ENCODE peak calls at places on chromosomes 12 and 14, in seven cellular contexts. K is transverse colon, V is HL-60, M is left ventricle myocardium inferior, A is HFFc6, I is ovary, H is H1. U is an unnamed sample.

GRCh38 chr12:57552692-57553321 is 3.0 kb downstream of the KIF5A start:
- DNase-seq in I (no peak), H (no peak), K (no peak), V (no peak), A (peak), M (no peak), U (no peak)

GRCh38 chr12:69039881-69040280 is 106.9 kb upstream of the CPM start:
- DNase-seq in A (no peak), V (peak), K (no peak), H (no peak), I (no peak), M (no peak), U (no peak)

GRCh38 chr12:53424626-53425514 is 1.2 kb downstream of the AMHR2 start:
- DNase-seq in A (no peak), M (no peak), H (no peak), K (no peak), I (peak), V (no peak), U (no peak)

GRCh38 chr12:83389237-83389996 is 702.7 kb downstream of the TMTC2 start:
- DNase-seq in I (no peak), M (no peak), A (no peak), V (peak), H (peak), K (peak), U (peak)

GRCh38 chr12:27309293-27309994 is 23.2 kb upstream of the BMAL2 start:
- DNase-seq in K (no peak), I (no peak), M (no peak), H (no peak), A (no peak), V (no peak), U (no peak)

GRCh38 chr12:114355389-114356088 is 50.4 kb downstream of the TBX5 start:
- DNase-seq in A (no peak), K (no peak), V (peak), M (peak), H (no peak), I (no peak), U (no peak)

GRCh38 chr12:2318286-2318685 is 265.5 kb downstream of the CACNA1C start:
- DNase-seq in V (no peak), A (no peak), H (no peak), I (no peak), K (no peak), M (no peak), U (no peak)

GRCh38 chr14:52895000-52895399 is 55.9 kb downstream of the FERMT2 start:
- DNase-seq in V (no peak), K (no peak), H (no peak), A (peak), I (no peak), M (no peak), U (no peak)

GRCh38 chr12:54583726-54584125 is 4.7 kb downstream of the PPP1R1A start:
- DNase-seq in K (no peak), H (no peak), V (no peak), I (no peak), A (no peak), M (no peak), U (no peak)

GRCh38 chr14:35826952-35827416 is 846 bp downstream of the BRMS1L start:
- DNase-seq in M (no peak), H (no peak), A (no peak), V (no peak), K (no peak), I (no peak), U (no peak)

GRCh38 chr12:78403136-78403535 is 461.4 kb upstream of the SYT1 start:
- DNase-seq in M (no peak), K (no peak), V (no peak), H (no peak), I (no peak), A (peak), U (no peak)

GRCh38 chr12:104181313-104181712 is 34.3 kb upstream of the TXNRD1 start:
- DNase-seq in A (peak), I (no peak), M (no peak), H (no peak), V (no peak), K (no peak), U (no peak)

GRCh38 chr12:74538491-74539258 is 1.0 kb downstream of the ATXN7L3B start:
- DNase-seq in V (peak), A (no peak), K (no peak), M (no peak), H (no peak), I (no peak), U (no peak)
- TF ChIP-seq CTCF in V (no peak), A (no peak), K (no peak), M (no peak), H (no peak), I (no peak), U (no peak)

GRCh38 chr12:108199111-108199510 is 70.0 kb downstream of the WSCD2 start:
- DNase-seq in M (no peak), H (no peak), V (no peak), A (no peak), K (no peak), I (no peak), U (no peak)

GRCh38 chr12:108194585-108194984 is 65.5 kb downstream of the WSCD2 start:
- DNase-seq in A (no peak), H (no peak), I (no peak), M (no peak), K (no peak), V (no peak), U (no peak)

GRCh38 chr12:108196319-108196718 is 67.2 kb downstream of the WSCD2 start:
- DNase-seq in I (no peak), A (no peak), M (no peak), H (no peak), V (no peak), K (no peak), U (no peak)

GRCh38 chr12:108198043-108198442 is 69.0 kb downstream of the WSCD2 start:
- DNase-seq in M (no peak), I (no peak), V (no peak), H (no peak), A (no peak), K (no peak), U (no peak)

GRCh38 chr12:108196921-108197320 is 67.8 kb downstream of the WSCD2 start:
- DNase-seq in H (no peak), I (no peak), K (no peak), V (no peak), M (no peak), A (no peak), U (no peak)
- TF ChIP-seq CTCF in H (no peak), I (no peak), K (no peak), V (no peak), M (no peak), A (no peak), U (no peak)

DNA sequence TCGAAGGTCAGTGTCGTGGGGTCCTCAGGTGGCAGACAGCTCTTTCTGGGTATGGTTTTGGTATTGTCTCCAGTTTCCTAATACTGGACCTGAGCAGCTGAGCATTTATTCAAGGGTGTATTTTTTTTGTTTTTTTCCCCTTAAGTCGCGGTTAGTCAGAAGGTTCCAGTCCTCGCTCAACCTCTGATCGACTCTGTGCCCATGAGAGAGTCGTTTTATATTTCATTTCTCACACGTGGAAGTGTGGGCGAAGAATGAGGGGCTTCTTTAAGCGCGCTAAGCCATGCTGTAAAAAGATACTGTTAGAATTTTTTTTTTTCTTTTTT is 499 bp downstream of the MIPOL1 start:
- DNase-seq in A (no peak), V (no peak), K (no peak), M (no peak), I (no peak), H (no peak), U (no peak)
- TF ChIP-seq CTCF in A (peak), V (no peak), K (no peak), M (no peak), I (no peak), H (no peak), U (no peak)

DNA sequence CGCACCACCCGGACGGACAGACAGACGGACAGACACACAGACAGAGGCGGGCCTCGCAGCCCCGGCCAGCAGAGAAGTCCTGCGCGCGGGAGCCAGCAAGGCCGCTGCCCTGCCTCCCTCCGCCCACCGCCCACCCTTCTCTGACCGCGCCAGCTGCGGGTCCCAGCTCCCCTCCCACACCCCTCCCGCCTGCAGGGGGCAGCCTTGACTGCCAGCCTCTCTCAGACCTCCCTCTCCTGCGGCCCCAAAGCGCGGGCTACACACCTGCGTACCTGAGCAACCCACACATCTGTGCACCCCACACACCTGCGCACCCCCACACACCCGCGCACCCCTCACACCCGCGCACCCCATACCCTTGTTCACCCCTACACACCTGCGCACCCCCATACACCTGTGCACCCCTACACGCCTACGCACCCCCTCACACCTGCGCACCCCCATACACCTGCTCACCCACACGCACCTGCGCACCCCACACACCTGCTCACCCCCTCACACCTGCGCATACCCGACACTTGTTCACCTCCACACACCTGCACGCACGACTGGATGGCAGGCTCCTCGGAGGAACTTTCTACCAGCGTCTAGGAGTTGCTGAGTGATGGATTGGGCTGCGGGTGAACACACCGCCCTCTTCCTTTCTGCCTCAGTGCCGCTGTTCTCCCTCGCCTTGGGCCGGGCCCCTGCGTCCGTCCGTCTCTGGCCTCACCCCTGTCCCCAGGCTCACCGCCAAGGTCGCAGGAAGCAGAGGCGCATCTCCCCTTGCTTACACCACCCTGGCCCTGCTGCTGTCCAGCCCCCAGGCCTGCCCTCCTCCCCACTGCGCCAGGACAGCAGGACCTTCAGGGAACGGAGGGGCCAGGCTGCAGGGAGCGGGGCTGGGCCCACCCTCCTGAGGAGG is 20.8 kb upstream of the TMEM106C start:
- DNase-seq in K (no peak), A (no peak), H (peak), V (no peak), I (no peak), M (no peak), U (peak)
- TF ChIP-seq CTCF in K (no peak), A (peak), H (peak), V (peak), I (no peak), M (no peak), U (peak)